ENCODE peak calls at places on chromosomes 6 and 20, in four cellular contexts. One of them, this sample, is unnamed.

GRCh38 chr6:100573169-100573568 is 108.4 kb upstream of the SIM1 start:
- DNase-seq in IMR-90: peak; percentile 65
- DNase-seq in K562: peak; percentile 16
- DNase-seq in GM12878: no peak
- DNase-seq in this sample: peak; percentile 54

GRCh38 chr6:19723533-19723932 is 113.6 kb upstream of the ID4 start:
- DNase-seq in IMR-90: peak; percentile 93
- DNase-seq in K562: no peak
- DNase-seq in GM12878: no peak
- DNase-seq in this sample: no peak

GRCh38 chr6:88865275-88865674 is 98.1 kb downstream of the RNGTT start:
- DNase-seq in IMR-90: no peak
- DNase-seq in K562: no peak
- DNase-seq in GM12878: no peak
- DNase-seq in this sample: no peak

GRCh38 chr6:137286926-137287325 is 67.7 kb upstream of the IFNGR1 start:
- DNase-seq in IMR-90: peak; percentile 30
- DNase-seq in K562: no peak
- DNase-seq in GM12878: no peak
- DNase-seq in this sample: no peak

GRCh38 chr6:11277275-11278206 is 45.1 kb upstream of the NEDD9 start:
- DNase-seq in IMR-90: peak; percentile 82
- DNase-seq in K562: no peak
- DNase-seq in GM12878: peak; percentile 94
- DNase-seq in this sample: peak; percentile 71

GRCh38 chr6:44016131-44016870 is 111.0 kb downstream of the MRPL14 start:
- DNase-seq in IMR-90: peak; percentile 75
- DNase-seq in K562: no peak
- DNase-seq in GM12878: no peak
- DNase-seq in this sample: no peak

GRCh38 chr6:166785131-166785530 is 158.1 kb upstream of the RPS6KA2 start:
- DNase-seq in IMR-90: no peak
- DNase-seq in K562: no peak
- DNase-seq in GM12878: no peak
- DNase-seq in this sample: no peak

GRCh38 chr6:121319603-121320002 is 14.7 kb downstream of the TBC1D32 start:
- DNase-seq in IMR-90: no peak
- DNase-seq in K562: no peak
- DNase-seq in GM12878: no peak
- DNase-seq in this sample: no peak

GRCh38 chr20:58138395-58138794 is 90.1 kb downstream of the ANKRD60 start:
- DNase-seq in IMR-90: no peak
- DNase-seq in K562: no peak
- DNase-seq in GM12878: no peak
- DNase-seq in this sample: no peak

GRCh38 chr6:115729036-115729435 is 331.7 kb downstream of the FRK start:
- DNase-seq in IMR-90: no peak
- DNase-seq in K562: no peak
- DNase-seq in GM12878: no peak
- DNase-seq in this sample: no peak

GRCh38 chr6:28090902-28091586 is 10.7 kb downstream of the ZNF165 start:
- DNase-seq in IMR-90: no peak
- DNase-seq in K562: no peak
- DNase-seq in GM12878: no peak
- DNase-seq in this sample: no peak

GRCh38 chr6:141244366-141244765 is 888.4 kb upstream of the GJE1 start:
- DNase-seq in IMR-90: no peak
- DNase-seq in K562: no peak
- DNase-seq in GM12878: no peak
- DNase-seq in this sample: no peak

GRCh38 chr20:53157443-53158408 is 185.6 kb downstream of the TSHZ2 start:
- DNase-seq in IMR-90: peak; percentile 53
- DNase-seq in K562: peak; percentile 79
- DNase-seq in GM12878: no peak
- DNase-seq in this sample: peak; percentile 27

GRCh38 chr20:41017448-41018042 is 11.1 kb upstream of the TOP1 start:
- DNase-seq in IMR-90: no peak
- DNase-seq in K562: no peak
- DNase-seq in GM12878: no peak
- DNase-seq in this sample: no peak

GRCh38 chr6:40763001-40763400 is 175.8 kb upstream of the LRFN2 start:
- DNase-seq in IMR-90: no peak
- DNase-seq in K562: no peak
- DNase-seq in GM12878: no peak
- DNase-seq in this sample: no peak

GRCh38 chr6:123899745-123900144 is 96.1 kb downstream of the NKAIN2 start:
- DNase-seq in IMR-90: no peak
- DNase-seq in K562: no peak
- DNase-seq in GM12878: no peak
- DNase-seq in this sample: no peak
- H3K27ac ChIP-seq in IMR-90: no peak overlapping the region
- H3K27ac ChIP-seq in K562: no peak overlapping the region
- H3K27ac ChIP-seq in GM12878: no peak overlapping the region
- H3K27ac ChIP-seq in this sample: no peak overlapping the region

GRCh38 chr20:46770330-46771194 is 61.1 kb downstream of the SLC2A10 start:
- DNase-seq in IMR-90: peak; percentile 58
- DNase-seq in K562: no peak
- DNase-seq in GM12878: no peak
- DNase-seq in this sample: no peak

GRCh38 chr20:46765506-46765905 is 56.1 kb downstream of the SLC2A10 start:
- DNase-seq in IMR-90: no peak
- DNase-seq in K562: no peak
- DNase-seq in GM12878: no peak
- DNase-seq in this sample: no peak

GRCh38 chr20:46771195-46771588 is 61.7 kb downstream of the SLC2A10 start:
- DNase-seq in IMR-90: no peak
- DNase-seq in K562: no peak
- DNase-seq in GM12878: no peak
- DNase-seq in this sample: no peak

GRCh38 chr20:46764068-46764467 is 54.6 kb downstream of the SLC2A10 start:
- DNase-seq in IMR-90: no peak
- DNase-seq in K562: no peak
- DNase-seq in GM12878: no peak
- DNase-seq in this sample: no peak

GRCh38 chr20:46767127-46767761 is 57.8 kb downstream of the SLC2A10 start:
- DNase-seq in IMR-90: peak; percentile 36
- DNase-seq in K562: peak; percentile 56
- DNase-seq in GM12878: no peak
- DNase-seq in this sample: peak; percentile 25
- TF ChIP-seq FOS in IMR-90: no peak
- TF ChIP-seq FOS in K562: no peak
- TF ChIP-seq FOS in GM12878: no peak
- TF ChIP-seq FOS in this sample: no peak

DNA sequence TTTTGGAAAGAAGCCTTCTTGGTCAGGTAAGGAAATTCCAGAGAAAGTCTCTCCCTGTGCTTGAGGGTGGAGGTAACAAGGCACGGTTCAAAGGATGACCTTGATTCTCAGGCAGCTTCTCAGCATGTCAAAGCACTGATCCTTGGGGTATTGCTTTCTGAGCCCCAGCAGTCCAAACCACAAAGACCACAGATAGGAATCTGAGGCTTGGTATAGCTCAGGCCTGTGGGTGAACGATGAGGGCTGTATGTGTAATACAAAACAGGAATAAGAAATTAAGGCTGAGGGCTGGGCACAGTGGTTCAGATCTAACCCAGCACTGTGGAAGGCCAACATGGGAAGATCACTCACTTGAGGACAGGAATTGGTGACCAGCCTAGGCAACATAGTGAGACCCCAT is 70.2 kb upstream of the SLC22A1 start:
- DNase-seq in IMR-90: no peak
- DNase-seq in K562: no peak
- DNase-seq in GM12878: no peak
- DNase-seq in this sample: no peak
- H3K27ac ChIP-seq in IMR-90: no peak overlapping the region
- H3K27ac ChIP-seq in K562: no peak overlapping the region
- H3K27ac ChIP-seq in GM12878: no peak overlapping the region
- H3K27ac ChIP-seq in this sample: no peak overlapping the region

GRCh38 chr20:35120012-35120701 is 27.0 kb downstream of the EDEM2 start:
- DNase-seq in IMR-90: peak; percentile 89
- DNase-seq in K562: peak; percentile 95
- DNase-seq in GM12878: no peak
- DNase-seq in this sample: peak; percentile 72
- TF ChIP-seq FOS in IMR-90: no peak
- TF ChIP-seq FOS in K562: peak; percentile 59
- TF ChIP-seq FOS in GM12878: no peak
- TF ChIP-seq FOS in this sample: peak; percentile 82

DNA sequence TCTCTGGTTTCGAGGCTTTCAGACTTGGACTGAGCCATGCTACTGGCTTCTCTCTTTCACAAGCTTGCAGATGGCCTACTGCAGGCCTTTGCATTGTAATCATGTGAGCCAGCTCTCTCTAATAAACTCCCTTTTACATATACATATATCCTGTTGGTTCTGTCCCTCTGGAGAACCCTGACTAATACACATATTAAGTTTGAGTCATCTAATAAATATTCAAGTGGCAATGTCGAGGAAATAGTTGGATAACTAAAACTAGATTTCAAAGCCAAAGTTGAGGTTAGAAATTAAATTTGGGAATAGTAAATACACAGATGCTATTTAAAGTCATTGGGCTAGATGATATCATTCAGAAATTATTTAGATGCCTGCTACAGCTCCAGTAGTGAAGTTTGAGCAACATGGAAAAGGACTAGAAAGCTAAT is 1343.4 kb downstream of the GRIK2 start:
- DNase-seq in IMR-90: peak; percentile 76
- DNase-seq in K562: no peak
- DNase-seq in GM12878: no peak
- DNase-seq in this sample: no peak
- H3K27ac ChIP-seq in IMR-90: no peak overlapping the region
- H3K27ac ChIP-seq in K562: no peak overlapping the region
- H3K27ac ChIP-seq in GM12878: no peak overlapping the region
- H3K27ac ChIP-seq in this sample: no peak overlapping the region